ENCODE peak calls at places on chromosomes 6 and 20, in five cellular contexts. One of them, this sample, is unnamed.

GRCh38 chr20:61835791-61836350 is 229.8 kb downstream of the TAF4 start:
- DNase-seq in right lobe of liver: peak
- DNase-seq in AG04450: no peak
- DNase-seq in CD8-positive, alpha-beta T cell: no peak
- DNase-seq in A549: no peak
- DNase-seq in this sample: no peak

GRCh38 chr6:117515326-117515725 is 32.9 kb downstream of the DCBLD1 start:
- DNase-seq in right lobe of liver: no peak
- DNase-seq in AG04450: no peak
- DNase-seq in CD8-positive, alpha-beta T cell: no peak
- DNase-seq in A549: peak
- DNase-seq in this sample: no peak

GRCh38 chr20:37670426-37670825 is 23.4 kb upstream of the CTNNBL1 start:
- DNase-seq in right lobe of liver: no peak
- DNase-seq in AG04450: no peak
- DNase-seq in CD8-positive, alpha-beta T cell: no peak
- DNase-seq in A549: no peak
- DNase-seq in this sample: no peak

GRCh38 chr6:167735498-167736201 is 91.1 kb upstream of the AFDN start:
- DNase-seq in right lobe of liver: peak
- DNase-seq in AG04450: no peak
- DNase-seq in CD8-positive, alpha-beta T cell: no peak
- DNase-seq in A549: no peak
- DNase-seq in this sample: no peak

GRCh38 chr6:8047466-8048292 is 16.5 kb downstream of the BLOC1S5 start:
- DNase-seq in right lobe of liver: no peak
- DNase-seq in AG04450: no peak
- DNase-seq in CD8-positive, alpha-beta T cell: no peak
- DNase-seq in A549: no peak
- DNase-seq in this sample: peak

GRCh38 chr6:149985506-149985937 is 21.8 kb downstream of the ULBP1 start:
- DNase-seq in right lobe of liver: no peak
- DNase-seq in AG04450: no peak
- DNase-seq in CD8-positive, alpha-beta T cell: no peak
- DNase-seq in A549: no peak
- DNase-seq in this sample: no peak

GRCh38 chr6:128098000-128098581 is 197.2 kb upstream of the THEMIS start:
- DNase-seq in right lobe of liver: no peak
- DNase-seq in AG04450: no peak
- DNase-seq in CD8-positive, alpha-beta T cell: no peak
- DNase-seq in A549: no peak
- DNase-seq in this sample: no peak

GRCh38 chr6:43629505-43630300 is 639 bp upstream of the GTPBP2 start:
- DNase-seq in right lobe of liver: peak
- DNase-seq in AG04450: peak
- DNase-seq in CD8-positive, alpha-beta T cell: peak
- DNase-seq in A549: peak
- DNase-seq in this sample: peak

GRCh38 chr6:113338610-113339009 is 518.5 kb upstream of the MARCKS start:
- DNase-seq in right lobe of liver: no peak
- DNase-seq in AG04450: no peak
- DNase-seq in CD8-positive, alpha-beta T cell: no peak
- DNase-seq in A549: no peak
- DNase-seq in this sample: no peak

GRCh38 chr6:11731423-11731822 is 47.2 kb downstream of the ADTRP start:
- DNase-seq in right lobe of liver: no peak
- DNase-seq in AG04450: no peak
- DNase-seq in CD8-positive, alpha-beta T cell: no peak
- DNase-seq in A549: no peak
- DNase-seq in this sample: no peak

GRCh38 chr20:62876826-62877728 is 15.5 kb upstream of the TCFL5 start:
- DNase-seq in right lobe of liver: peak
- DNase-seq in AG04450: no peak
- DNase-seq in CD8-positive, alpha-beta T cell: no peak
- DNase-seq in A549: no peak
- DNase-seq in this sample: no peak

GRCh38 chr6:42532038-42532669 is 31.7 kb upstream of the UBR2 start:
- DNase-seq in right lobe of liver: no peak
- DNase-seq in AG04450: no peak
- DNase-seq in CD8-positive, alpha-beta T cell: no peak
- DNase-seq in A549: peak
- DNase-seq in this sample: no peak

GRCh38 chr6:111691345-111692225 is 85.9 kb upstream of the TRAF3IP2 start:
- DNase-seq in right lobe of liver: no peak
- DNase-seq in AG04450: no peak
- DNase-seq in CD8-positive, alpha-beta T cell: no peak
- DNase-seq in A549: no peak
- DNase-seq in this sample: peak

GRCh38 chr6:166109608-166110007 is 58.0 kb downstream of the TBXT start:
- DNase-seq in right lobe of liver: no peak
- DNase-seq in AG04450: no peak
- DNase-seq in CD8-positive, alpha-beta T cell: no peak
- DNase-seq in A549: no peak
- DNase-seq in this sample: no peak

GRCh38 chr6:108160009-108160408 is 5.8 kb upstream of the NR2E1 start:
- DNase-seq in right lobe of liver: no peak
- DNase-seq in AG04450: no peak
- DNase-seq in CD8-positive, alpha-beta T cell: no peak
- DNase-seq in A549: no peak
- DNase-seq in this sample: no peak

GRCh38 chr6:136761227-136761922 is 30.9 kb downstream of the MAP3K5 start:
- DNase-seq in right lobe of liver: no peak
- DNase-seq in AG04450: no peak
- DNase-seq in CD8-positive, alpha-beta T cell: no peak
- DNase-seq in A549: no peak
- DNase-seq in this sample: no peak

GRCh38 chr6:45987866-45988265 is 27.8 kb downstream of the CLIC5 start:
- DNase-seq in right lobe of liver: no peak
- DNase-seq in AG04450: no peak
- DNase-seq in CD8-positive, alpha-beta T cell: no peak
- DNase-seq in A549: no peak
- DNase-seq in this sample: no peak

GRCh38 chr6:41707565-41708200 is 27.7 kb downstream of the TFEB start:
- DNase-seq in right lobe of liver: peak
- DNase-seq in AG04450: no peak
- DNase-seq in CD8-positive, alpha-beta T cell: no peak
- DNase-seq in A549: no peak
- DNase-seq in this sample: no peak

GRCh38 chr6:30830438-30830837 is 53.9 kb upstream of the DDR1 start:
- DNase-seq in right lobe of liver: no peak
- DNase-seq in AG04450: no peak
- DNase-seq in CD8-positive, alpha-beta T cell: no peak
- DNase-seq in A549: no peak
- DNase-seq in this sample: no peak

GRCh38 chr6:30826961-30827342 is 57.4 kb upstream of the DDR1 start:
- DNase-seq in right lobe of liver: no peak
- DNase-seq in AG04450: no peak
- DNase-seq in CD8-positive, alpha-beta T cell: no peak
- DNase-seq in A549: no peak
- DNase-seq in this sample: no peak

GRCh38 chr6:30829016-30829415 is 55.3 kb upstream of the DDR1 start:
- DNase-seq in right lobe of liver: no peak
- DNase-seq in AG04450: no peak
- DNase-seq in CD8-positive, alpha-beta T cell: no peak
- DNase-seq in A549: no peak
- DNase-seq in this sample: no peak

GRCh38 chr6:30828027-30828962 is 56.0 kb upstream of the DDR1 start:
- DNase-seq in right lobe of liver: peak
- DNase-seq in AG04450: peak
- DNase-seq in CD8-positive, alpha-beta T cell: peak
- DNase-seq in A549: peak
- DNase-seq in this sample: peak

DNA sequence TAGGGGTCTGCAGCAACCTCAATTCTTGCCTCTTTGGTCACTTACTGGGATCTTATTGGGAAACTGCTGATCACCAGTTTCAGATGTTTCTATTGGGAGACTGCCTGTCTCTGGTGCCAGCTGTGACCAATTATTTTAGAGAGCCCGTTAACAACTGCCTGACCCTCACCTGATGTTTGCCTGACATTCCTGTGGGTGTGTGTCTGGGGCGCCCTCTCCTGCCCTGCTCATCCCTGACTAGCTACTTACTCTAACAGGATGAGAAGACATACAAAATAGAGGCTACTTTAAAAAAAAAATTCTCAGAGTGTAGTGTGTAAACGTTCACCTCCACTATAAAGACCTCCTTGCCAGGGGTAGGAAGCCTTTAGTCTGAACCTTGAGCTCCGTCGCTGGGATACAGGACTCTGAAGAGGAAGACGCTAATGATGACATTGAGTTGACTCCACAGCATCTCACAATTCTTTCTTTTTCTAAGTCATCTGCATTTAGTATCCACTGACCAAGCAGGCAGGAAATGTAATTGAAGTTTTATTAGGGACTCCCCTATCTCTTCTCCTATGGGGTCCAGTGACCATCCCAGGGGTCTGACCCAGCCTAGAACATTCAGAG is 54.6 kb upstream of the DDR1 start:
- DNase-seq in right lobe of liver: no peak
- DNase-seq in AG04450: no peak
- DNase-seq in CD8-positive, alpha-beta T cell: no peak
- DNase-seq in A549: no peak
- DNase-seq in this sample: no peak
- H3K4me3 ChIP-seq in right lobe of liver: no peak
- H3K4me3 ChIP-seq in AG04450: no peak
- H3K4me3 ChIP-seq in CD8-positive, alpha-beta T cell: peak
- H3K4me3 ChIP-seq in A549: no peak
- H3K4me3 ChIP-seq in this sample: no peak

GRCh38 chr20:44643596-44644383 is 7.7 kb downstream of the ADA start:
- DNase-seq in right lobe of liver: peak
- DNase-seq in AG04450: no peak
- DNase-seq in CD8-positive, alpha-beta T cell: no peak
- DNase-seq in A549: peak
- DNase-seq in this sample: peak

GRCh38 chr20:44643154-44643519 is 8.4 kb downstream of the ADA start:
- DNase-seq in right lobe of liver: no peak
- DNase-seq in AG04450: no peak
- DNase-seq in CD8-positive, alpha-beta T cell: no peak
- DNase-seq in A549: no peak
- DNase-seq in this sample: no peak

GRCh38 chr20:44641305-44641704 is 10.2 kb downstream of the ADA start:
- DNase-seq in right lobe of liver: no peak
- DNase-seq in AG04450: no peak
- DNase-seq in CD8-positive, alpha-beta T cell: no peak
- DNase-seq in A549: no peak
- DNase-seq in this sample: no peak

GRCh38 chr20:44640522-44640921 is 11.0 kb downstream of the ADA start:
- DNase-seq in right lobe of liver: no peak
- DNase-seq in AG04450: no peak
- DNase-seq in CD8-positive, alpha-beta T cell: no peak
- DNase-seq in A549: no peak
- DNase-seq in this sample: no peak

DNA sequence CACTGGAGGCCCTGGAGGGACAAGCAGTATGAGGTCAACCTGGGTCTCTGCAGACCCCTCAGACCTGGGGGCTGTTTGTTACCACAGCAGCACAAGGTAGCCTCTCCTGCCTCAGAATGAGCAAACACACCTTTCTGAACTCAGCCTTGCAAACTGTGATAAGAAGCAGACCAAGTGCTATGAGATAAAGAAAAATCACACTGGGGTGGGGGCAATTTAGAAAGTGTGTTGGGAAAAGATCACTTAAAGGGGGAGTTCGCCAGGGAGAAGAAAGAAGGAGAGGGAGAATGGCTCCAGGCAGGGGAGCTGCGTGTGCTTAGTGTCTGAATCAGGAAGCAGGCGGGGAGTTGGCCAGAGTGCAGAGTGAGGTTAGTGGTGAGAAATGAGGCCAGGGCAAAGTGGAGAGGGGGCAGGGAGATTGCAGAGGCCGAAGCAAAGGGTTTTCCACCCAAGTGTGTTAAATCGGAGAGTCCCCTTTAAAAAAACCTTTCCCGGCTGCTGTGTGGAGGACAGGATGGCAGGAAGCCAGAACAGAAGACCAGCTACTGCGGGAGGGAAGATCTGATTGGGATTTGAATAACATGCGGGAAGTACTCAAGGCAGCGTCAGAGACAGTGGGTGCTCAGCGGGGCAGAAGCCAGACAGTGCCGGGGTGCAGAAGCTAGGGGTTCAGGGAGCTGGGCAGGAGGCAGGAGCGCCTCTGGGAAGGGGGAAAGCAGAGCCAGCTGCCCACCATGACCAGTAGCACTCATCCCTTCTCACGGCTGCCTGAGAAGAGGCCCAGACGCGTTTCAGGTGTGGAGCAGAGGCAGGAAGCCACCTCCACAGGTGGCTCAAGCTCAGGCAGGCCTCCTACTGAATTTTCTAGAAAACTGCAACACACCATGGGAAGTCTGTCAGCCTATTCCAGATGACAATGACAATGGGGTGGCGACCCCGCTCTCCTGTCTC is 9.0 kb downstream of the ADA start:
- DNase-seq in right lobe of liver: peak
- DNase-seq in AG04450: peak
- DNase-seq in CD8-positive, alpha-beta T cell: no peak
- DNase-seq in A549: peak
- DNase-seq in this sample: peak
- H3K4me3 ChIP-seq in right lobe of liver: peak
- H3K4me3 ChIP-seq in AG04450: no peak
- H3K4me3 ChIP-seq in CD8-positive, alpha-beta T cell: peak
- H3K4me3 ChIP-seq in A549: no peak
- H3K4me3 ChIP-seq in this sample: no peak

GRCh38 chr6:139325003-139325600 is 33.3 kb upstream of the TXLNB start:
- DNase-seq in right lobe of liver: no peak
- DNase-seq in AG04450: no peak
- DNase-seq in CD8-positive, alpha-beta T cell: no peak
- DNase-seq in A549: no peak
- DNase-seq in this sample: no peak
- H3K4me3 ChIP-seq in right lobe of liver: no peak
- H3K4me3 ChIP-seq in AG04450: no peak
- H3K4me3 ChIP-seq in CD8-positive, alpha-beta T cell: no peak
- H3K4me3 ChIP-seq in A549: no peak
- H3K4me3 ChIP-seq in this sample: no peak

GRCh38 chr6:20712011-20712410 is 177.8 kb downstream of the CDKAL1 start:
- DNase-seq in right lobe of liver: no peak
- DNase-seq in AG04450: no peak
- DNase-seq in CD8-positive, alpha-beta T cell: no peak
- DNase-seq in A549: no peak
- DNase-seq in this sample: no peak

GRCh38 chr6:20708367-20709124 is 174.3 kb downstream of the CDKAL1 start:
- DNase-seq in right lobe of liver: no peak
- DNase-seq in AG04450: no peak
- DNase-seq in CD8-positive, alpha-beta T cell: no peak
- DNase-seq in A549: no peak
- DNase-seq in this sample: peak

GRCh38 chr6:20707870-20708269 is 173.6 kb downstream of the CDKAL1 start:
- DNase-seq in right lobe of liver: no peak
- DNase-seq in AG04450: no peak
- DNase-seq in CD8-positive, alpha-beta T cell: no peak
- DNase-seq in A549: no peak
- DNase-seq in this sample: no peak

GRCh38 chr6:20709451-20709850 is 175.2 kb downstream of the CDKAL1 start:
- DNase-seq in right lobe of liver: no peak
- DNase-seq in AG04450: no peak
- DNase-seq in CD8-positive, alpha-beta T cell: no peak
- DNase-seq in A549: no peak
- DNase-seq in this sample: no peak

GRCh38 chr6:20711518-20711917 is 177.3 kb downstream of the CDKAL1 start:
- DNase-seq in right lobe of liver: no peak
- DNase-seq in AG04450: no peak
- DNase-seq in CD8-positive, alpha-beta T cell: no peak
- DNase-seq in A549: no peak
- DNase-seq in this sample: no peak
- H3K4me3 ChIP-seq in right lobe of liver: no peak
- H3K4me3 ChIP-seq in AG04450: no peak
- H3K4me3 ChIP-seq in CD8-positive, alpha-beta T cell: no peak
- H3K4me3 ChIP-seq in A549: no peak
- H3K4me3 ChIP-seq in this sample: no peak

This sample was measured in skeletal muscle cell.